ENCODE peak calls at places on chromosomes 7 and 10, in eight cellular contexts. U is IMR-90, L is breast epithelium, P is OCI-LY7, C is colonic mucosa, W is spleen, G is adrenal gland, Y is ascending aorta. X is an unnamed sample.

GRCh38 chr10:49661291-49661856 is 18.1 kb upstream of the C10orf53 start:
- DNase-seq in U (no peak), L (no peak), P (no peak), C (no peak), W (no peak), G (no peak), Y (no peak), X (no peak)

GRCh38 chr10:102727037-102727818 is 12.8 kb downstream of the SFXN2 start:
- DNase-seq in U (no peak), L (no peak), P (no peak), C (no peak), W (no peak), G (no peak), Y (no peak), X (no peak)

GRCh38 chr10:6738464-6738824 is 158.4 kb upstream of the PRKCQ start:
- DNase-seq in U (peak; percentile 33), L (no peak), P (no peak), C (no peak), W (no peak), G (no peak), Y (no peak), X (peak; percentile 30)

GRCh38 chr10:114749014-114749413 is 72.6 kb upstream of the FHIP2A start:
- DNase-seq in U (no peak), L (no peak), P (no peak), C (no peak), W (no peak), G (no peak), Y (no peak), X (no peak)

GRCh38 chr10:88205842-88206446 is 342.5 kb downstream of the PTEN start:
- DNase-seq in U (no peak), L (no peak), P (no peak), C (no peak), W (no peak), G (no peak), Y (no peak), X (no peak)

GRCh38 chr7:21730399-21730798 is 187.6 kb downstream of the DNAH11 start:
- DNase-seq in U (no peak), L (no peak), P (no peak), C (no peak), W (no peak), G (no peak), Y (no peak), X (no peak)

GRCh38 chr7:35694161-35694783 is 663 bp downstream of the HERPUD2 start:
- DNase-seq in U (peak; percentile 4), L (no peak), P (peak; percentile 25), C (peak; percentile 40), W (no peak), G (peak; percentile 29), Y (peak; percentile 65), X (no peak)

GRCh38 chr10:15321431-15322321 is 49.4 kb downstream of the FAM171A1 start:
- DNase-seq in U (peak; percentile 48), L (no peak), P (no peak), C (no peak), W (no peak), G (no peak), Y (no peak), X (no peak)

GRCh38 chr10:133316266-133316665 is 7.6 kb downstream of the ZNF511 start:
- DNase-seq in U (no peak), L (no peak), P (no peak), C (no peak), W (no peak), G (no peak), Y (no peak), X (no peak)

GRCh38 chr7:54076619-54077018 is 465.6 kb upstream of the VSTM2A start:
- DNase-seq in U (no peak), L (no peak), P (no peak), C (no peak), W (no peak), G (no peak), Y (no peak), X (no peak)

GRCh38 chr10:57807906-57808305 is 459.8 kb downstream of the IPMK start:
- DNase-seq in U (no peak), L (no peak), P (no peak), C (no peak), W (no peak), G (no peak), Y (no peak), X (no peak)

GRCh38 chr10:4883079-4883739 is 57.2 kb downstream of the AKR1E2 start:
- DNase-seq in U (peak; percentile 83), L (no peak), P (no peak), C (no peak), W (no peak), G (peak; percentile 32), Y (no peak), X (no peak)

GRCh38 chr7:44391171-44391570 is 65.8 kb upstream of the CAMK2B start:
- DNase-seq in U (no peak), L (no peak), P (no peak), C (peak; percentile 11), W (no peak), G (no peak), Y (no peak), X (no peak)

GRCh38 chr7:87628780-87629569 is 777 bp downstream of the RUNDC3B start:
- DNase-seq in U (no peak), L (no peak), P (no peak), C (peak; percentile 67), W (peak; percentile 87), G (peak; percentile 91), Y (no peak), X (peak; percentile 1)

GRCh38 chr10:98587156-98587555 is 140.4 kb upstream of the HPS1 start:
- DNase-seq in U (no peak), L (no peak), P (no peak), C (no peak), W (no peak), G (no peak), Y (no peak), X (no peak)

GRCh38 chr10:98586096-98586495 is 139.4 kb upstream of the HPS1 start:
- DNase-seq in U (no peak), L (no peak), P (no peak), C (no peak), W (no peak), G (no peak), Y (no peak), X (no peak)

GRCh38 chr10:98589007-98589406 is 142.3 kb upstream of the HPS1 start:
- DNase-seq in U (peak; percentile 19), L (no peak), P (no peak), C (no peak), W (no peak), G (no peak), Y (no peak), X (no peak)

DNA sequence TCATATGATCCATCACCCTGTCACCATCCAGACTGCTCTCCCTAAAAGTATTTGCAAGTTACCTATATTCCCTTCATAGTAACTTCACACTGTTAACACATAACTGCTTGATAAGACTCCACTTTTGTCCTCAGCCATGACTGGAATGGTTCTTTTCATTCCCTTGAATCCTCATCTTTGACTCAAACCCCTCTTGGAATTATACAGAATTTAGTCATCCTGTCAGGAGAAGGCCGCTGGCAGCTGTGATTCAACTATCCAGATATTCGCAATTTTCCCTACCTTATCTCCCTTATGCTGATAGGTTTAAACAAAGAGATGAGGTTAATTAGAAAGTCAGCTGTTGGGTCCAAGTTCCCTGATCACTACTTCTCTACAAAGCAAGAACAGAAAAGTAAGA is 143.0 kb upstream of the HPS1 start:
- DNase-seq in U (no peak), L (no peak), P (no peak), C (no peak), W (no peak), G (no peak), Y (no peak), X (no peak)
- TF ChIP-seq CTCF in U (no peak), L (no peak), P (no peak), C (no peak), W (no peak), G (no peak), Y (no peak), X (no peak)

GRCh38 chr10:110774069-110775021 is 97.4 kb upstream of the PDCD4 start:
- DNase-seq in U (peak; percentile 70), L (no peak), P (no peak), C (no peak), W (no peak), G (no peak), Y (no peak), X (no peak)
- H3K27ac ChIP-seq in U (no peak overlapping the region), L (no peak overlapping the region), P (no peak overlapping the region), C (peak overlapping the region; percentile 82), W (no peak overlapping the region), G (no peak overlapping the region), Y (no peak overlapping the region), X (no peak overlapping the region)

DNA sequence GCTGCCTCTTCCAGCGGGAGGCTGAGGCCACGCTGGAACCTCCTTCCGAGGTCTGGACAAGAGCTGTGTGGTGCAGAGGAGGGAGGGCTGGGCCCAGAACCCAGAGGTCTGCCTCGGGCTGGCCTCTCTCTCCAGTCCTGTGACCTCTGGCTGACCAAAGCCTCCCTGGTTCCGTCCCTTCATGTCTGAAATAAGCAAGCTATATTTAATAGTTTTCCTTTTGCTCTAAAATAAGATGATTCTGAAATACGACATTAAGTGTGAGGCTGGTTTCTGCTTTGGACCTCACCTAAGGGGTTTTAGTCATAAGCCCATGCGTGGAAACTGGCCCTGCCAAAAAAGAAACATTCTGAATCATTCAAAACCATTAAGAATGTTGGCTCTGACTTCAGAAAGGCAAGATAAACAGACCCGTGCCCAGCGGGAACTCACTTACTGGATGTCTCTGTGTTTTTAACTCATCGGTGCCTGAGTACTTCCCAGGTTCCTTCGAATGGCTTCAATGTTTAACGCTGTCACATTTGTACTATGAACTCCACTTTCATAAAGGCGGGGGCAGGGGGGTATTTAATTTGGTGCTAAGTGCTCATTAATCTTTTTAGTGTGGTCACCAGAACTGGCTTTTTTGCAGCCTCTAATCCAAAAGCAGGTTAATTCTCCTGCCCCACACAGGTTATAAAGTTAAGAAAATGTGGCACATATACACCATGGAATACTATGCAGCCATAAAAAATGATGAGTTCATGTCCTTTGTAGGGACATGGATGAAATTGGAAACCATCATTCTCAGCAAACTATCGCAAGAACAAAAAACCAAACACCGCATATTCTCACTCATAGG is 157.5 kb upstream of the KLF14 start:
- DNase-seq in U (peak; percentile 96), L (peak; percentile 73), P (no peak), C (no peak), W (no peak), G (peak; percentile 92), Y (peak; percentile 94), X (peak; percentile 84)
- H3K4me1 ChIP-seq in U (peaks cover 48% of the 10 kb centered on the region), L (peaks cover 10% of the 10 kb centered on the region), P (no peaks in the 10 kb centered on the region), C (peaks cover 11% of the 10 kb centered on the region), W (peaks cover 88% of the 10 kb centered on the region), G (peaks cover 71% of the 10 kb centered on the region), Y (peaks cover 16% of the 10 kb centered on the region), X (peaks cover 87% of the 10 kb centered on the region)

DNA sequence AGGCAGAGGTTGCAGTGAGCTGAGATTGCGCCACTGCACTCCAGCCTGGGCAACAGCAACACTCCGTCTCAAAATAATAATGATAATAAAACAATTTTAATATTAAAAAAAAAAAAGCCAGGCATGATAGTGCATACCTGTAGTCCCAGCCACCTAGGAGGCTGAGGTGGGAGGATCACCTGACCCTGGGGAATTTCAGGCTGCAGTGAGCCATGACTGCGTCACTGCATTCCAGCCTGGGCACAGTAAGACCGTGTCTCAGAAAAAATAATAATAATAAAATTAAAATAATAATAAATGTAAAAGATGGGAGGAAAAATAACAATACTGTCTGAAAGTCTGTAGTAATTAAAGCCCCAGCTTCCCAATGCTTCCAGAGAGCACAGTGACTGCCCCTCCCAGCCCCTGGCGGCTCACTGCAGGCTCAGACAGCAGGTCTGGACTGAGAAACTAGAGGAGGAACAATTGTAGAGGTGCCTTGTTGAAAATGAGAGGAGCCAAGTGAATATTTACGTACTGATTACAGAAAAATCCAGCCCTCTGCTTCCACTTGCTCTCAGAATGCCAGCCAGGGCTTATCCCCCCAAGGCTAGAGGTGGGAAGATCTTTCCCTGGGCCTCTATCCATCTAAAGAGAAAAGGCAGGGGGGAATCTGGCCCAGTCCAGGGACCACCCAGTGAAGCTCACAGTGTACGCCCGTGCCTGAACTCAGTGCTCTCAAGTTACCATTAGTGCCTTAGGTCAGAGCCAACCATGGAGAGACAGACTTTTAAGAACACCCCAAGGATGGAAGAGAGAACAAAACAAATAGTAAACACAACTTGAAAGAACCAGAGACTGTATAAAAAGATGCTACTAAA is 112.8 kb downstream of the PARD3 start:
- DNase-seq in U (no peak), L (peak; percentile 54), P (no peak), C (no peak), W (no peak), G (no peak), Y (no peak), X (no peak)
- TF ChIP-seq CTCF in U (no peak), L (no peak), P (no peak), C (no peak), W (no peak), G (no peak), Y (no peak), X (no peak)

X was measured in A673.